ENCODE peak calls at places on chromosomes 1 and 21, in four cellular contexts. S is tibial artery, Y is fibroblast of lung, Z is colonic mucosa. E is an unnamed sample.

GRCh38 chr1:51264470-51264869 is 28.4 kb downstream of the RNF11 start:
- DNase-seq in S (no peak), Y (peak; percentile 91), Z (no peak), E (no peak)

GRCh38 chr1:9369964-9370788 is 77.5 kb downstream of the SPSB1 start:
- DNase-seq in S (no peak), Y (no peak), Z (no peak), E (no peak)

GRCh38 chr1:8486047-8486446 is 168.1 kb downstream of the SLC45A1 start:
- DNase-seq in S (no peak), Y (no peak), Z (no peak), E (no peak)

GRCh38 chr1:16145988-16146887 is 9.6 kb downstream of the EPHA2 start:
- DNase-seq in S (peak; percentile 81), Y (peak; percentile 78), Z (peak; percentile 50), E (peak; percentile 81)

GRCh38 chr1:21749109-21749508 is 33.8 kb downstream of the USP48 start:
- DNase-seq in S (no peak), Y (no peak), Z (no peak), E (no peak)

GRCh38 chr1:53368314-53369033 is 40.6 kb upstream of the LRP8 start:
- DNase-seq in S (peak; percentile 58), Y (no peak), Z (no peak), E (peak; percentile 32)

GRCh38 chr21:42991992-42992740 is 17.8 kb downstream of the PKNOX1 start:
- DNase-seq in S (peak; percentile 29), Y (peak; percentile 95), Z (peak; percentile 37), E (no peak)

GRCh38 chr1:221724931-221725605 is 16.8 kb downstream of the DUSP10 start:
- DNase-seq in S (peak; percentile 78), Y (peak; percentile 79), Z (no peak), E (peak; percentile 84)

GRCh38 chr21:38234395-38235142 is 22.2 kb upstream of the KCNJ15 start:
- DNase-seq in S (no peak), Y (no peak), Z (peak; percentile 27), E (no peak)

GRCh38 chr21:44846485-44847260 is 26.8 kb downstream of the PTTG1IP start:
- DNase-seq in S (peak; percentile 85), Y (no peak), Z (peak; percentile 59), E (peak; percentile 70)

GRCh38 chr1:85149805-85150204 is 51.0 kb downstream of the SYDE2 start:
- DNase-seq in S (no peak), Y (no peak), Z (no peak), E (no peak)

GRCh38 chr1:27049607-27050006 is 37.0 kb upstream of the TENT5B start:
- DNase-seq in S (no peak), Y (no peak), Z (no peak), E (no peak)

GRCh38 chr1:205356424-205357151 is at the start of gene KLHDC8A:
- DNase-seq in S (no peak), Y (no peak), Z (no peak), E (no peak)

GRCh38 chr1:69320679-69321310 is 246.9 kb upstream of the LRRC7 start:
- DNase-seq in S (no peak), Y (no peak), Z (no peak), E (no peak)

GRCh38 chr1:33239487-33239886 is 16.8 kb upstream of the ZNF362 start:
- DNase-seq in S (peak; percentile 3), Y (no peak), Z (no peak), E (no peak)

GRCh38 chr1:204455063-204455830 is 39.4 kb downstream of the PIK3C2B start:
- DNase-seq in S (no peak), Y (no peak), Z (no peak), E (no peak)

GRCh38 chr1:163794551-163794950 is 472.8 kb downstream of the NUF2 start:
- DNase-seq in S (no peak), Y (no peak), Z (no peak), E (no peak)

GRCh38 chr1:89974701-89975470 is 20.0 kb upstream of the ZNF326 start:
- DNase-seq in S (no peak), Y (peak; percentile 96), Z (no peak), E (no peak)

GRCh38 chr1:30541721-30542485 is 181.5 kb downstream of the MATN1 start:
- DNase-seq in S (no peak), Y (no peak), Z (no peak), E (no peak)

GRCh38 chr21:27571706-27572105 is 604.8 kb upstream of the ADAMTS5 start:
- DNase-seq in S (no peak), Y (peak; percentile 28), Z (no peak), E (no peak)

GRCh38 chr1:21749859-21750468 is 33.0 kb downstream of the USP48 start:
- DNase-seq in S (no peak), Y (no peak), Z (no peak), E (no peak)

GRCh38 chr1:212710566-212710965 is 10.9 kb upstream of the BATF3 start:
- DNase-seq in S (no peak), Y (no peak), Z (no peak), E (no peak)

GRCh38 chr1:90550616-90551406 is 166.3 kb downstream of the BARHL2 start:
- DNase-seq in S (no peak), Y (no peak), Z (no peak), E (no peak)

GRCh38 chr1:59427155-59427554 is 130.3 kb downstream of the FGGY start:
- DNase-seq in S (no peak), Y (no peak), Z (no peak), E (no peak)

GRCh38 chr1:193542668-193543067 is 356.3 kb upstream of the B3GALT2 start:
- DNase-seq in S (no peak), Y (no peak), Z (no peak), E (no peak)

GRCh38 chr1:66932291-66932690 is 7.5 kb downstream of the MIER1 start:
- DNase-seq in S (no peak), Y (no peak), Z (no peak), E (no peak)

GRCh38 chr1:81155131-81155530 is 645.6 kb upstream of the ADGRL2 start:
- DNase-seq in S (no peak), Y (peak; percentile 38), Z (no peak), E (no peak)

GRCh38 chr1:248704556-248704955 is 2.0 kb upstream of the OR14I1 start:
- DNase-seq in S (no peak), Y (no peak), Z (no peak), E (no peak)

GRCh38 chr1:38334930-38335592 is 288.5 kb upstream of the POU3F1 start:
- DNase-seq in S (no peak), Y (no peak), Z (no peak), E (no peak)

GRCh38 chr1:158107926-158108325 is 72.8 kb upstream of the CD1D start:
- DNase-seq in S (no peak), Y (no peak), Z (no peak), E (no peak)

GRCh38 chr1:54265661-54266060 is 65.7 kb downstream of the MRPL37 start:
- DNase-seq in S (no peak), Y (no peak), Z (no peak), E (no peak)

GRCh38 chr1:228009116-228009827 is 2.5 kb downstream of the WNT3A start:
- DNase-seq in S (peak; percentile 44), Y (no peak), Z (no peak), E (no peak)

GRCh38 chr1:58431847-58432246 is 114.7 kb downstream of the OMA1 start:
- DNase-seq in S (no peak), Y (no peak), Z (no peak), E (no peak)

DNA sequence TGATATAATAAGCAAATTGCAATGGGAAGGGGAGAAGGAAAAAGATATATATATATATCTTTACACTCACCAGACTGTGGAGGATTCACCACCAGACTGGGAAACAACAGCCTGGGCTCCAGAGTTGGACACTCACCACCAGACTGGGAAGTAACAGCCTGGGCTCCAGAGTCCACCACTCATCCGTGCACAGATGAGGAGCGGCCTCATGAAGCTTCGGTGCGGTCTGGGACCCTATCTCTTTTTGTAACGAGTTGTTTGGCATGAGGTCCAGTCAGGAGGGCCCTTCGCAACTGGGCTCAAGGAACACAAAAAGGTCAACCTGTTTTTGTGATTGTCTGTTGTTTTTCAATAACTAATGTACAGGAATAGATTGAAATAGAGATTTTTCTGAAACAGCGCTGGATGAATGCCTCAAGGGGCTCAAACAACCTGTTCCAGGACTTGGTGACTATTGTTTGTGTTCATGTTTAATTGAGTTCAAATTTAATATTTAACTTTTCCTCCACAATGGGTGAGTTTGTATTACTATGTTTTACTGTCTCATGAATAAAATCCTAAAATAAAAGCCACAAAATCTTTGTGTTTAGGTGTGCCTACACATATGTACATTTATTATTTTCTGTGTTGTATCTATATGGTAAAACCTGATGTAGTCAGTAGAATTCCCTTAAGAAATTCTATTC is 40.1 kb downstream of the S100A10 start:
- DNase-seq in S (no peak), Y (no peak), Z (peak; percentile 60), E (no peak)
- H3K4me3 ChIP-seq in S (no peak overlapping the region), Y (no peak overlapping the region), Z (no peak overlapping the region), E (no peak overlapping the region)

GRCh38 chr1:43779266-43779665 is 71.9 kb downstream of the ST3GAL3 start:
- DNase-seq in S (no peak), Y (no peak), Z (no peak), E (no peak)
- TF ChIP-seq CTCF in S (no peak), Y (no peak), Z (peak; percentile 22), E (peak; percentile 22)

GRCh38 chr1:224544276-224544675 is 71.8 kb upstream of the CNIH3 start:
- DNase-seq in S (no peak), Y (no peak), Z (no peak), E (no peak)

GRCh38 chr1:224541901-224542610 is 74.1 kb upstream of the CNIH3 start:
- DNase-seq in S (no peak), Y (no peak), Z (no peak), E (no peak)

GRCh38 chr1:224542783-224543440 is 73.2 kb upstream of the CNIH3 start:
- DNase-seq in S (no peak), Y (peak; percentile 92), Z (no peak), E (no peak)

GRCh38 chr1:224544711-224545110 is 71.4 kb upstream of the CNIH3 start:
- DNase-seq in S (no peak), Y (no peak), Z (no peak), E (no peak)

DNA sequence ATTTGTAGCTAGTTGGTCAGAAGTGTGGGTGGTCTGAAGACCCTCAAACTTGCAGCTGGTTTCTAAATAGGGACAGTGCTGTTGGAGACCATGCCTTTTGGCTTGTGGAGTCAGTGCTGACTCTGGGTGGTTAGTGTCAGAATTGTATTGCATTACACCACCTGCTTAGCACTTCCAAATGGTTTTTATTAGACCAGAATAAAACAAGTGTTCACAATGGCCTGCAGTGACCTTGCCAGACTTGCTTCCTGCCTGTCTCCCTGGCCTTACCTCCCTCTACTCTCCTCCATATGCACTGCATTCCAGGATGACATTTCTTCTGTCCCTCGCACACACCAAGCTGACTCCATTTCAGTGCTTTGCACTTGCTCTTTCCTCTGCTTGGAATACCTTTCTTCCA is 72.7 kb upstream of the CNIH3 start:
- DNase-seq in S (no peak), Y (no peak), Z (no peak), E (no peak)
- H3K4me1 ChIP-seq in S (no peaks in the 10 kb centered on the region), Y (peaks cover 23% of the 10 kb centered on the region), Z (no peaks in the 10 kb centered on the region), E (peaks cover 18% of the 10 kb centered on the region)

DNA sequence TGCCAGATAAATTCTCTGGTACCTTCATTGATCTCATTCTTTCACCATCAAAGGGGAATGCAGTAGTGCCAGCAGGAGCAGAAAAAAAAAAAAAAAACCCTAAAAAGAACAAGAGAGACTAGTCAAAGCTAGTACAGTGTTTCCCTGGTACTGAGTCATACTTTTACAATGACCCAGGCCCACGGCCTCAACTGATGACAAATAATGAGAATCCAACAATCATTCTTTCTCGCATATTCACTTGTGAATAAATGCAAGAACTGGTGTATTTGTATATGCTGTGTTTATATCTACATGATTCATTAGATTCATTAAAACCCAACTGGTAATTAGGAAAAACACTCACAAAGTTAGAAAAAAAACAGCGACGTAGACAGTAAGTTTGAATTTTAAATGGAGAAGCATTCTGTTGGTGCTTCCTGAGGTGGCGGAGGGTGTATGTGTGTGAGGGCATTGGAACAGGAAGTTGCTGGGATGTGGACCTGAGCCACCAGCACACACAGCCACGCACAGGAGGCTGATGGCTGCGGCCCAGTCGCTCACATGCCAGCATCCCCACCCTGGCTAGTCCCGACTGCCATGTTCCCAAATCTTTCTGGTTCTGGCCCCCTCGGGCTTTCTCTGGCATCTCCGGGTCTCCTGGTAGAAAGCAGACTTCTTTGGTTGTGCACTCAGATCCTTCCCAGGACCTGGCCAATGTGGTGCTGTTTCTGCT is 121.5 kb upstream of the IRF2BP2 start:
- DNase-seq in S (no peak), Y (peak; percentile 71), Z (no peak), E (peak; percentile 79)
- H3K4me3 ChIP-seq in S (no peak overlapping the region), Y (no peak overlapping the region), Z (no peak overlapping the region), E (no peak overlapping the region)